ENCODE peak calls at places on chromosomes 2 and 18, in four cellular contexts. R is D341Med; H is A549; D is stimulated activated CD4-positive, alpha-beta T cell treated with anti-CD3 and anti-CD28 coated beads, Interleukin-15, amount 100 ng/mL, for 24 hours. O is an unnamed sample.

GRCh38 chr2:239234151-239234825 is 166.5 kb downstream of the HDAC4 start:
- DNase-seq in R (no peak), H (no peak), D (no peak), O (no peak)

GRCh38 chr2:231263118-231263831 is 64.8 kb downstream of the ARMC9 start:
- DNase-seq in R (no peak), H (no peak), D (no peak), O (no peak)

GRCh38 chr2:100281521-100282438 is 40.5 kb downstream of the LONRF2 start:
- DNase-seq in R (no peak), H (no peak), D (no peak), O (no peak)

GRCh38 chr2:200308001-200308400 is 1.5 kb downstream of the SPATS2L start:
- DNase-seq in R (no peak), H (no peak), D (no peak), O (peak; percentile 25)

GRCh38 chr2:15999592-16000469 is 59.5 kb downstream of the MYCN start:
- DNase-seq in R (no peak), H (no peak), D (no peak), O (no peak)

GRCh38 chr2:8819194-8819593 is 18.2 kb downstream of the KIDINS220 start:
- DNase-seq in R (no peak), H (no peak), D (no peak), O (peak; percentile 4)

GRCh38 chr2:120509991-120510735 is 164.2 kb downstream of the INHBB start:
- DNase-seq in R (no peak), H (no peak), D (no peak), O (no peak)

GRCh38 chr18:58863539-58864145 is 1.0 kb upstream of the ZNF532 start:
- DNase-seq in R (no peak), H (no peak), D (peak; percentile 50), O (no peak)

GRCh38 chr2:235669269-235669831 is 175.5 kb downstream of the AGAP1 start:
- DNase-seq in R (peak; percentile 88), H (peak; percentile 41), D (peak; percentile 56), O (peak; percentile 42)

GRCh38 chr2:29879456-29879855 is 41.9 kb downstream of the ALK start:
- DNase-seq in R (no peak), H (no peak), D (no peak), O (no peak)

GRCh38 chr2:8525582-8526402 is 156.1 kb upstream of the ID2 start:
- DNase-seq in R (no peak), H (no peak), D (no peak), O (no peak)

GRCh38 chr2:211281430-211282073 is 725.2 kb downstream of the CPS1 start:
- DNase-seq in R (no peak), H (no peak), D (no peak), O (no peak)

GRCh38 chr2:2664989-2665833 is 334.1 kb upstream of the MYT1L start:
- DNase-seq in R (peak; percentile 14), H (peak; percentile 85), D (no peak), O (no peak)

GRCh38 chr2:198252472-198252871 is 448.1 kb downstream of the PLCL1 start:
- DNase-seq in R (no peak), H (no peak), D (no peak), O (no peak)

GRCh38 chr2:112627060-112628040 is 18.4 kb upstream of the SLC20A1 start:
- DNase-seq in R (no peak), H (peak; percentile 52), D (no peak), O (peak; percentile 96)

GRCh38 chr18:61992923-61993322 is 100.1 kb upstream of the RNF152 start:
- DNase-seq in R (no peak), H (no peak), D (no peak), O (peak; percentile 67)

GRCh38 chr2:172339431-172340010 is 87.9 kb upstream of the ITGA6 start:
- DNase-seq in R (no peak), H (no peak), D (peak; percentile 5), O (no peak)

GRCh38 chr2:186382932-186383331 is 103.1 kb upstream of the ZC3H15 start:
- DNase-seq in R (no peak), H (no peak), D (no peak), O (no peak)

GRCh38 chr18:7954229-7954628 is 387.1 kb downstream of the PTPRM start:
- DNase-seq in R (no peak), H (no peak), D (no peak), O (no peak)

GRCh38 chr2:113309655-113310387 is 31.1 kb upstream of the PAX8 start:
- DNase-seq in R (no peak), H (no peak), D (no peak), O (no peak)

GRCh38 chr2:30209227-30209626 is 22.1 kb upstream of the LBH start:
- DNase-seq in R (no peak), H (no peak), D (no peak), O (no peak)

GRCh38 chr18:13036622-13037320 is 45.6 kb downstream of the CEP192 start:
- DNase-seq in R (no peak), H (no peak), D (no peak), O (peak; percentile 5)

GRCh38 chr2:75737961-75738360 is 27.2 kb upstream of the GCFC2 start:
- DNase-seq in R (no peak), H (no peak), D (no peak), O (no peak)

GRCh38 chr2:3730646-3731045 is 27.3 kb downstream of the DCDC2C start:
- DNase-seq in R (no peak), H (no peak), D (no peak), O (peak; percentile 9)

GRCh38 chr2:19569300-19569791 is 210.9 kb upstream of the OSR1 start:
- DNase-seq in R (no peak), H (peak; percentile 25), D (no peak), O (no peak)

GRCh38 chr2:147051814-147052213 is 793.0 kb upstream of the ACVR2A start:
- DNase-seq in R (no peak), H (no peak), D (no peak), O (no peak)

GRCh38 chr2:7035884-7036283 is 118.7 kb downstream of the RNF144A start:
- DNase-seq in R (no peak), H (no peak), D (no peak), O (no peak)

GRCh38 chr2:120204945-120205670 is 18.1 kb downstream of the TMEM185B start:
- DNase-seq in R (no peak), H (no peak), D (no peak), O (no peak)

GRCh38 chr2:129285012-129285411 is 694.5 kb upstream of the RAB6C start:
- DNase-seq in R (no peak), H (no peak), D (no peak), O (no peak)

GRCh38 chr2:8593239-8593638 is 88.6 kb upstream of the ID2 start:
- DNase-seq in R (no peak), H (no peak), D (no peak), O (no peak)

GRCh38 chr18:41905786-41906527 is 49.1 kb upstream of the PIK3C3 start:
- DNase-seq in R (peak; percentile 77), H (no peak), D (no peak), O (peak; percentile 29)

GRCh38 chr18:51890762-51891161 is 449.2 kb upstream of the DCC start:
- DNase-seq in R (no peak), H (no peak), D (no peak), O (no peak)

O was measured in HFFc6.